ENCODE peak calls at places on chromosome 4, in eight cellular contexts. W is RPMI7951; H is GM10248; K is LoVo; M is sciatic nerve; P is stimulated activated CD4-positive, alpha-beta T cell treated with anti-CD3 and anti-CD28 coated beads, Interleukin-4, amount 100 ng/mL, for 24 hours; Y is adipocyte; X is cerebellar cortex. R is an unnamed sample.

GRCh38 chr4:77952399-77952974 is 89.9 kb downstream of the MRPL1 start:
- DNase-seq in K (no peak), X (no peak), P (no peak), Y (no peak), W (no peak), H (no peak), M (no peak), R (no peak)

GRCh38 chr4:69910016-69910782 is 20.7 kb upstream of the CSN1S1 start:
- DNase-seq in W (no peak), Y (peak; percentile 94), M (no peak), P (no peak), H (peak; percentile 15), K (no peak), X (no peak), R (no peak)

GRCh38 chr4:3291411-3291968 is 1.3 kb upstream of the RGS12 start:
- DNase-seq in W (peak; percentile 25), X (peak; percentile 84), P (no peak), Y (no peak), H (no peak), M (no peak), K (peak; percentile 61), R (no peak)

GRCh38 chr4:145278341-145279121 is 98.1 kb upstream of the OTUD4 start:
- DNase-seq in M (no peak), X (no peak), P (no peak), H (no peak), W (peak; percentile 41), Y (peak; percentile 18), K (no peak), R (no peak)

GRCh38 chr4:134027931-134028330 is 173.7 kb downstream of the PABPC4L start:
- DNase-seq in H (no peak), P (no peak), Y (peak; percentile 62), W (peak; percentile 1), K (peak; percentile 51), M (no peak), X (no peak), R (no peak)

GRCh38 chr4:82892467-82892802 is 1.5 kb upstream of the SEC31A start:
- DNase-seq in Y (no peak), X (no peak), K (no peak), M (no peak), H (no peak), W (no peak), P (no peak), R (no peak)

GRCh38 chr4:30116401-30116800 is 603.8 kb upstream of the PCDH7 start:
- DNase-seq in W (peak; percentile 1), Y (no peak), K (no peak), P (no peak), M (no peak), H (no peak), X (no peak), R (no peak)

GRCh38 chr4:70958681-70959080 is 34.8 kb upstream of the DCK start:
- DNase-seq in H (no peak), W (peak; percentile 33), M (no peak), X (no peak), P (no peak), K (no peak), Y (peak; percentile 68), R (no peak)

GRCh38 chr4:55255171-55255570 is 90.9 kb upstream of the SRD5A3 start:
- DNase-seq in K (no peak), M (no peak), P (no peak), X (no peak), W (no peak), Y (peak; percentile 43), H (no peak), R (no peak)

GRCh38 chr4:138398297-138398696 is 156.1 kb upstream of the SLC7A11 start:
- DNase-seq in X (peak; percentile 32), W (no peak), Y (no peak), P (no peak), M (no peak), K (no peak), H (no peak), R (no peak)

GRCh38 chr4:108931926-108932325 is 169.1 kb upstream of the ETNPPL start:
- DNase-seq in M (no peak), H (no peak), P (no peak), Y (no peak), K (no peak), W (no peak), X (no peak), R (no peak)

GRCh38 chr4:2792711-2793577 is at the start of gene SH3BP2:
- DNase-seq in K (peak; percentile 72), P (peak; percentile 58), Y (peak; percentile 92), H (peak; percentile 88), X (peak; percentile 48), W (peak; percentile 74), M (peak; percentile 91), R (peak; percentile 88)

GRCh38 chr4:81776794-81777193 is 305.1 kb upstream of the RASGEF1B start:
- DNase-seq in W (no peak), H (no peak), M (no peak), P (no peak), K (no peak), X (no peak), Y (no peak), R (no peak)

GRCh38 chr4:84585276-84585675 is 2.3 kb downstream of the CDS1 start:
- DNase-seq in H (no peak), K (no peak), P (no peak), M (no peak), X (no peak), W (no peak), Y (no peak), R (no peak)

GRCh38 chr4:149595500-149595899 is 220.1 kb downstream of the IQCM start:
- DNase-seq in Y (peak; percentile 7), P (no peak), W (no peak), H (no peak), K (no peak), M (no peak), X (no peak), R (no peak)

GRCh38 chr4:169418846-169419245 is 148.1 kb upstream of the SH3RF1 start:
- DNase-seq in K (no peak), P (no peak), X (no peak), W (peak; percentile 9), H (no peak), Y (no peak), M (no peak), R (no peak)

GRCh38 chr4:139753686-139754085 is 88.1 kb downstream of the MGST2 start:
- DNase-seq in K (no peak), W (no peak), X (no peak), H (no peak), P (no peak), Y (no peak), M (no peak), R (no peak)

GRCh38 chr4:99058228-99058627 is 30.4 kb downstream of the ADH5 start:
- DNase-seq in H (no peak), Y (no peak), K (no peak), W (no peak), X (no peak), P (no peak), M (no peak), R (no peak)